ENCODE peak calls at places on chromosome 2, in eight cellular contexts. One of them, this sample, is unnamed.

GRCh38 chr2:73862987-73863386 is 29.8 kb upstream of the ACTG2 start:
- DNase-seq in activated CD8-positive, alpha-beta T cell treated with anti-CD3 and anti-CD28 coated beads, Interleukin-2, amount 10 ng/mL, durations not matched to agents 7 days and 5 days: no peak
- DNase-seq in AG20443: no peak
- DNase-seq in OCI-M1: no peak
- DNase-seq in stimulated activated CD4-positive, alpha-beta T cell treated with anti-CD3 and anti-CD28 coated beads, Interleukin-12 subunit alpha, Interleukin-12 subunit beta, amount 100 ng/mL, for 48 hours: no peak
- DNase-seq in activated CD8-positive, alpha-beta memory T cell treated with anti-CD3 and anti-CD28 coated beads for 24 hours: no peak
- DNase-seq in heart right ventricle: no peak
- DNase-seq in activated T-cell treated with anti-CD3 and anti-CD28 coated beads for 1 hour: no peak
- DNase-seq in this sample: no peak

GRCh38 chr2:98822301-98823164 is 91.6 kb upstream of the MGAT4A start:
- DNase-seq in activated CD8-positive, alpha-beta T cell treated with anti-CD3 and anti-CD28 coated beads, Interleukin-2, amount 10 ng/mL, durations not matched to agents 7 days and 5 days: peak
- DNase-seq in AG20443: peak
- DNase-seq in OCI-M1: no peak
- DNase-seq in stimulated activated CD4-positive, alpha-beta T cell treated with anti-CD3 and anti-CD28 coated beads, Interleukin-12 subunit alpha, Interleukin-12 subunit beta, amount 100 ng/mL, for 48 hours: no peak
- DNase-seq in activated CD8-positive, alpha-beta memory T cell treated with anti-CD3 and anti-CD28 coated beads for 24 hours: peak
- DNase-seq in heart right ventricle: peak
- DNase-seq in activated T-cell treated with anti-CD3 and anti-CD28 coated beads for 1 hour: peak
- DNase-seq in this sample: peak

GRCh38 chr2:60555066-60555793 is 1.8 kb upstream of the BCL11A start:
- DNase-seq in activated CD8-positive, alpha-beta T cell treated with anti-CD3 and anti-CD28 coated beads, Interleukin-2, amount 10 ng/mL, durations not matched to agents 7 days and 5 days: peak
- DNase-seq in AG20443: peak
- DNase-seq in OCI-M1: peak
- DNase-seq in stimulated activated CD4-positive, alpha-beta T cell treated with anti-CD3 and anti-CD28 coated beads, Interleukin-12 subunit alpha, Interleukin-12 subunit beta, amount 100 ng/mL, for 48 hours: peak
- DNase-seq in activated CD8-positive, alpha-beta memory T cell treated with anti-CD3 and anti-CD28 coated beads for 24 hours: peak
- DNase-seq in heart right ventricle: peak
- DNase-seq in activated T-cell treated with anti-CD3 and anti-CD28 coated beads for 1 hour: no peak
- DNase-seq in this sample: peak

GRCh38 chr2:227222292-227222691 is 57.9 kb downstream of the COL4A3 start:
- DNase-seq in activated CD8-positive, alpha-beta T cell treated with anti-CD3 and anti-CD28 coated beads, Interleukin-2, amount 10 ng/mL, durations not matched to agents 7 days and 5 days: no peak
- DNase-seq in AG20443: no peak
- DNase-seq in OCI-M1: no peak
- DNase-seq in stimulated activated CD4-positive, alpha-beta T cell treated with anti-CD3 and anti-CD28 coated beads, Interleukin-12 subunit alpha, Interleukin-12 subunit beta, amount 100 ng/mL, for 48 hours: no peak
- DNase-seq in activated CD8-positive, alpha-beta memory T cell treated with anti-CD3 and anti-CD28 coated beads for 24 hours: no peak
- DNase-seq in heart right ventricle: no peak
- DNase-seq in activated T-cell treated with anti-CD3 and anti-CD28 coated beads for 1 hour: no peak
- DNase-seq in this sample: no peak

GRCh38 chr2:121355488-121355887 is 70.5 kb upstream of the TFCP2L1 start:
- DNase-seq in activated CD8-positive, alpha-beta T cell treated with anti-CD3 and anti-CD28 coated beads, Interleukin-2, amount 10 ng/mL, durations not matched to agents 7 days and 5 days: no peak
- DNase-seq in AG20443: no peak
- DNase-seq in OCI-M1: no peak
- DNase-seq in stimulated activated CD4-positive, alpha-beta T cell treated with anti-CD3 and anti-CD28 coated beads, Interleukin-12 subunit alpha, Interleukin-12 subunit beta, amount 100 ng/mL, for 48 hours: no peak
- DNase-seq in activated CD8-positive, alpha-beta memory T cell treated with anti-CD3 and anti-CD28 coated beads for 24 hours: no peak
- DNase-seq in heart right ventricle: no peak
- DNase-seq in activated T-cell treated with anti-CD3 and anti-CD28 coated beads for 1 hour: no peak
- DNase-seq in this sample: no peak

GRCh38 chr2:153963247-153963646 is 91.5 kb downstream of the GALNT13 start:
- DNase-seq in activated CD8-positive, alpha-beta T cell treated with anti-CD3 and anti-CD28 coated beads, Interleukin-2, amount 10 ng/mL, durations not matched to agents 7 days and 5 days: no peak
- DNase-seq in AG20443: no peak
- DNase-seq in OCI-M1: no peak
- DNase-seq in stimulated activated CD4-positive, alpha-beta T cell treated with anti-CD3 and anti-CD28 coated beads, Interleukin-12 subunit alpha, Interleukin-12 subunit beta, amount 100 ng/mL, for 48 hours: no peak
- DNase-seq in activated CD8-positive, alpha-beta memory T cell treated with anti-CD3 and anti-CD28 coated beads for 24 hours: no peak
- DNase-seq in heart right ventricle: no peak
- DNase-seq in activated T-cell treated with anti-CD3 and anti-CD28 coated beads for 1 hour: no peak
- DNase-seq in this sample: no peak

GRCh38 chr2:128433911-128434550 is 115.4 kb upstream of the HS6ST1 start:
- DNase-seq in activated CD8-positive, alpha-beta T cell treated with anti-CD3 and anti-CD28 coated beads, Interleukin-2, amount 10 ng/mL, durations not matched to agents 7 days and 5 days: no peak
- DNase-seq in AG20443: no peak
- DNase-seq in OCI-M1: no peak
- DNase-seq in stimulated activated CD4-positive, alpha-beta T cell treated with anti-CD3 and anti-CD28 coated beads, Interleukin-12 subunit alpha, Interleukin-12 subunit beta, amount 100 ng/mL, for 48 hours: no peak
- DNase-seq in activated CD8-positive, alpha-beta memory T cell treated with anti-CD3 and anti-CD28 coated beads for 24 hours: no peak
- DNase-seq in heart right ventricle: no peak
- DNase-seq in activated T-cell treated with anti-CD3 and anti-CD28 coated beads for 1 hour: no peak
- DNase-seq in this sample: no peak

GRCh38 chr2:239688098-239688497 is 287.3 kb upstream of the HDAC4 start:
- DNase-seq in activated CD8-positive, alpha-beta T cell treated with anti-CD3 and anti-CD28 coated beads, Interleukin-2, amount 10 ng/mL, durations not matched to agents 7 days and 5 days: no peak
- DNase-seq in AG20443: no peak
- DNase-seq in OCI-M1: no peak
- DNase-seq in stimulated activated CD4-positive, alpha-beta T cell treated with anti-CD3 and anti-CD28 coated beads, Interleukin-12 subunit alpha, Interleukin-12 subunit beta, amount 100 ng/mL, for 48 hours: no peak
- DNase-seq in activated CD8-positive, alpha-beta memory T cell treated with anti-CD3 and anti-CD28 coated beads for 24 hours: peak
- DNase-seq in heart right ventricle: no peak
- DNase-seq in activated T-cell treated with anti-CD3 and anti-CD28 coated beads for 1 hour: no peak
- DNase-seq in this sample: no peak

GRCh38 chr2:95034221-95034620 is 8.7 kb downstream of the MAL start:
- DNase-seq in activated CD8-positive, alpha-beta T cell treated with anti-CD3 and anti-CD28 coated beads, Interleukin-2, amount 10 ng/mL, durations not matched to agents 7 days and 5 days: no peak
- DNase-seq in AG20443: no peak
- DNase-seq in OCI-M1: no peak
- DNase-seq in stimulated activated CD4-positive, alpha-beta T cell treated with anti-CD3 and anti-CD28 coated beads, Interleukin-12 subunit alpha, Interleukin-12 subunit beta, amount 100 ng/mL, for 48 hours: no peak
- DNase-seq in activated CD8-positive, alpha-beta memory T cell treated with anti-CD3 and anti-CD28 coated beads for 24 hours: no peak
- DNase-seq in heart right ventricle: no peak
- DNase-seq in activated T-cell treated with anti-CD3 and anti-CD28 coated beads for 1 hour: no peak
- DNase-seq in this sample: no peak

GRCh38 chr2:7671312-7671711 is 754.1 kb downstream of the RNF144A start:
- DNase-seq in activated CD8-positive, alpha-beta T cell treated with anti-CD3 and anti-CD28 coated beads, Interleukin-2, amount 10 ng/mL, durations not matched to agents 7 days and 5 days: no peak
- DNase-seq in AG20443: peak
- DNase-seq in OCI-M1: peak
- DNase-seq in stimulated activated CD4-positive, alpha-beta T cell treated with anti-CD3 and anti-CD28 coated beads, Interleukin-12 subunit alpha, Interleukin-12 subunit beta, amount 100 ng/mL, for 48 hours: no peak
- DNase-seq in activated CD8-positive, alpha-beta memory T cell treated with anti-CD3 and anti-CD28 coated beads for 24 hours: peak
- DNase-seq in heart right ventricle: peak
- DNase-seq in activated T-cell treated with anti-CD3 and anti-CD28 coated beads for 1 hour: no peak
- DNase-seq in this sample: no peak

GRCh38 chr2:1011985-1012384 is 61.3 kb downstream of the SNTG2 start:
- DNase-seq in activated CD8-positive, alpha-beta T cell treated with anti-CD3 and anti-CD28 coated beads, Interleukin-2, amount 10 ng/mL, durations not matched to agents 7 days and 5 days: no peak
- DNase-seq in AG20443: no peak
- DNase-seq in OCI-M1: no peak
- DNase-seq in stimulated activated CD4-positive, alpha-beta T cell treated with anti-CD3 and anti-CD28 coated beads, Interleukin-12 subunit alpha, Interleukin-12 subunit beta, amount 100 ng/mL, for 48 hours: no peak
- DNase-seq in activated CD8-positive, alpha-beta memory T cell treated with anti-CD3 and anti-CD28 coated beads for 24 hours: no peak
- DNase-seq in heart right ventricle: no peak
- DNase-seq in activated T-cell treated with anti-CD3 and anti-CD28 coated beads for 1 hour: no peak
- DNase-seq in this sample: no peak

This sample was measured in stimulated activated naive B cell treated with anti-CD40 and anti-IgM and Interleukin-4, amounts not matched to agents 10 μg/mL and 1 μg/mL and 100 μg/mL, for 72 hours.